ENCODE peak calls at places on chromosomes 11 and 22, in six cellular contexts. H, Z, L, B, A and W are unnamed samples.

GRCh38 chr11:38900156-38900679 is 2302.2 kb upstream of the RAG2 start:
- DNase-seq in Z (no peak), L (no peak), B (no peak), H (no peak), A (no peak), W (no peak)

GRCh38 chr22:43263645-43264514 is 76.9 kb upstream of the TTLL12 start:
- DNase-seq in A (peak; percentile 69), H (peak; percentile 17), Z (peak; percentile 76), L (peak; percentile 68), B (no peak), W (no peak)

GRCh38 chr11:57248780-57249383 is 11.8 kb upstream of the APLNR start:
- DNase-seq in H (peak; percentile 37), B (peak; percentile 80), Z (peak; percentile 67), A (no peak), L (peak; percentile 56), W (peak; percentile 63)

GRCh38 chr11:92296138-92296515 is 71.5 kb downstream of the FAT3 start:
- DNase-seq in L (no peak), A (no peak), H (no peak), Z (peak; percentile 77), B (no peak), W (no peak)

GRCh38 chr11:75642402-75643113 is 26.3 kb downstream of the MAP6 start:
- DNase-seq in Z (no peak), L (no peak), H (no peak), B (no peak), A (no peak), W (no peak)

GRCh38 chr11:102079625-102080024 is 30.6 kb upstream of the YAP1 start:
- DNase-seq in L (no peak), H (no peak), A (no peak), B (no peak), Z (no peak), W (no peak)

GRCh38 chr11:17169876-17170275 is 37.9 kb downstream of the PIK3C2A start:
- DNase-seq in B (no peak), A (no peak), L (no peak), H (no peak), Z (no peak), W (no peak)

GRCh38 chr11:43504316-43504950 is 145.7 kb downstream of the TTC17 start:
- DNase-seq in A (no peak), B (peak; percentile 28), Z (peak; percentile 17), H (no peak), L (peak; percentile 43), W (peak; percentile 20)

GRCh38 chr22:28013611-28014010 is 94.6 kb upstream of the PITPNB start:
- DNase-seq in Z (no peak), B (no peak), A (no peak), H (no peak), L (no peak), W (no peak)